ENCODE peak calls at places on chromosomes 4 and X, in eight cellular contexts. One of them, this sample, is unnamed.

GRCh38 chrX:138191998-138192397 is 519.5 kb downstream of the FGF13 start:
- DNase-seq in naive B cell: no peak
- DNase-seq in KBM-7: peak; percentile 11
- DNase-seq in suprapubic skin: no peak
- DNase-seq in RKO: peak; percentile 50
- DNase-seq in activated T-cell treated with anti-CD3 and anti-CD28 coated beads, Interleukin-2, amount 50 U/mL, for 1 hour: no peak
- DNase-seq in hippocampal formation: no peak
- DNase-seq in stimulated activated naive B cell treated with anti-CD40 and anti-IgM and Interleukin-4, amounts not matched to agents 10 μg/mL and 1 μg/mL and 100 μg/mL, for 72 hours: no peak
- DNase-seq in this sample: no peak

GRCh38 chr4:54940996-54941395 is 184.4 kb downstream of the KDR start:
- DNase-seq in KBM-7: no peak
- DNase-seq in hippocampal formation: no peak
- DNase-seq in suprapubic skin: no peak
- DNase-seq in RKO: no peak
- DNase-seq in stimulated activated naive B cell treated with anti-CD40 and anti-IgM and Interleukin-4, amounts not matched to agents 10 μg/mL and 1 μg/mL and 100 μg/mL, for 72 hours: no peak
- DNase-seq in naive B cell: no peak
- DNase-seq in activated T-cell treated with anti-CD3 and anti-CD28 coated beads, Interleukin-2, amount 50 U/mL, for 1 hour: no peak
- DNase-seq in this sample: no peak

GRCh38 chrX:49915352-49916222 is 6.8 kb upstream of the CLCN5 start:
- DNase-seq in hippocampal formation: peak; percentile 54
- DNase-seq in stimulated activated naive B cell treated with anti-CD40 and anti-IgM and Interleukin-4, amounts not matched to agents 10 μg/mL and 1 μg/mL and 100 μg/mL, for 72 hours: peak; percentile 23
- DNase-seq in suprapubic skin: no peak
- DNase-seq in activated T-cell treated with anti-CD3 and anti-CD28 coated beads, Interleukin-2, amount 50 U/mL, for 1 hour: no peak
- DNase-seq in naive B cell: peak; percentile 47
- DNase-seq in KBM-7: peak; percentile 68
- DNase-seq in RKO: peak; percentile 80
- DNase-seq in this sample: peak; percentile 23

GRCh38 chr4:174873931-174874330 is 44.2 kb upstream of the ADAM29 start:
- DNase-seq in activated T-cell treated with anti-CD3 and anti-CD28 coated beads, Interleukin-2, amount 50 U/mL, for 1 hour: no peak
- DNase-seq in KBM-7: peak; percentile 18
- DNase-seq in stimulated activated naive B cell treated with anti-CD40 and anti-IgM and Interleukin-4, amounts not matched to agents 10 μg/mL and 1 μg/mL and 100 μg/mL, for 72 hours: no peak
- DNase-seq in hippocampal formation: no peak
- DNase-seq in naive B cell: no peak
- DNase-seq in suprapubic skin: no peak
- DNase-seq in RKO: peak; percentile 5
- DNase-seq in this sample: no peak

GRCh38 chr4:145812902-145813301 is 125.7 kb downstream of the ZNF827 start:
- DNase-seq in hippocampal formation: no peak
- DNase-seq in KBM-7: no peak
- DNase-seq in stimulated activated naive B cell treated with anti-CD40 and anti-IgM and Interleukin-4, amounts not matched to agents 10 μg/mL and 1 μg/mL and 100 μg/mL, for 72 hours: no peak
- DNase-seq in suprapubic skin: no peak
- DNase-seq in RKO: no peak
- DNase-seq in naive B cell: no peak
- DNase-seq in activated T-cell treated with anti-CD3 and anti-CD28 coated beads, Interleukin-2, amount 50 U/mL, for 1 hour: no peak
- DNase-seq in this sample: peak; percentile 89

GRCh38 chrX:13851996-13852695 is 35.3 kb upstream of the GPM6B start:
- DNase-seq in RKO: peak; percentile 18
- DNase-seq in naive B cell: peak; percentile 18
- DNase-seq in suprapubic skin: no peak
- DNase-seq in hippocampal formation: no peak
- DNase-seq in KBM-7: peak; percentile 10
- DNase-seq in stimulated activated naive B cell treated with anti-CD40 and anti-IgM and Interleukin-4, amounts not matched to agents 10 μg/mL and 1 μg/mL and 100 μg/mL, for 72 hours: no peak
- DNase-seq in activated T-cell treated with anti-CD3 and anti-CD28 coated beads, Interleukin-2, amount 50 U/mL, for 1 hour: no peak
- DNase-seq in this sample: no peak

GRCh38 chrX:134236690-134237362 is at the start of gene CCDC160:
- DNase-seq in suprapubic skin: no peak
- DNase-seq in activated T-cell treated with anti-CD3 and anti-CD28 coated beads, Interleukin-2, amount 50 U/mL, for 1 hour: no peak
- DNase-seq in naive B cell: no peak
- DNase-seq in stimulated activated naive B cell treated with anti-CD40 and anti-IgM and Interleukin-4, amounts not matched to agents 10 μg/mL and 1 μg/mL and 100 μg/mL, for 72 hours: peak; percentile 3
- DNase-seq in RKO: no peak
- DNase-seq in hippocampal formation: no peak
- DNase-seq in KBM-7: peak; percentile 16
- DNase-seq in this sample: no peak

GRCh38 chrX:43002526-43003203 is 224.7 kb upstream of the PPP1R2C start:
- DNase-seq in stimulated activated naive B cell treated with anti-CD40 and anti-IgM and Interleukin-4, amounts not matched to agents 10 μg/mL and 1 μg/mL and 100 μg/mL, for 72 hours: peak; percentile 22
- DNase-seq in activated T-cell treated with anti-CD3 and anti-CD28 coated beads, Interleukin-2, amount 50 U/mL, for 1 hour: no peak
- DNase-seq in RKO: no peak
- DNase-seq in naive B cell: peak; percentile 30
- DNase-seq in suprapubic skin: no peak
- DNase-seq in hippocampal formation: no peak
- DNase-seq in KBM-7: peak; percentile 65
- DNase-seq in this sample: no peak

GRCh38 chr4:142309772-142310171 is 536.3 kb downstream of the INPP4B start:
- DNase-seq in RKO: no peak
- DNase-seq in naive B cell: no peak
- DNase-seq in hippocampal formation: no peak
- DNase-seq in stimulated activated naive B cell treated with anti-CD40 and anti-IgM and Interleukin-4, amounts not matched to agents 10 μg/mL and 1 μg/mL and 100 μg/mL, for 72 hours: no peak
- DNase-seq in suprapubic skin: no peak
- DNase-seq in KBM-7: no peak
- DNase-seq in activated T-cell treated with anti-CD3 and anti-CD28 coated beads, Interleukin-2, amount 50 U/mL, for 1 hour: no peak
- DNase-seq in this sample: no peak

GRCh38 chrX:122113376-122113775 is 1066.0 kb downstream of the GLUD2 start:
- DNase-seq in stimulated activated naive B cell treated with anti-CD40 and anti-IgM and Interleukin-4, amounts not matched to agents 10 μg/mL and 1 μg/mL and 100 μg/mL, for 72 hours: no peak
- DNase-seq in RKO: no peak
- DNase-seq in hippocampal formation: no peak
- DNase-seq in KBM-7: no peak
- DNase-seq in suprapubic skin: no peak
- DNase-seq in naive B cell: no peak
- DNase-seq in activated T-cell treated with anti-CD3 and anti-CD28 coated beads, Interleukin-2, amount 50 U/mL, for 1 hour: no peak
- DNase-seq in this sample: no peak

GRCh38 chr4:2251073-2251794 is 9.3 kb upstream of the HAUS3 start:
- DNase-seq in stimulated activated naive B cell treated with anti-CD40 and anti-IgM and Interleukin-4, amounts not matched to agents 10 μg/mL and 1 μg/mL and 100 μg/mL, for 72 hours: peak; percentile 0
- DNase-seq in KBM-7: no peak
- DNase-seq in activated T-cell treated with anti-CD3 and anti-CD28 coated beads, Interleukin-2, amount 50 U/mL, for 1 hour: no peak
- DNase-seq in naive B cell: no peak
- DNase-seq in RKO: no peak
- DNase-seq in hippocampal formation: no peak
- DNase-seq in suprapubic skin: peak; percentile 59
- DNase-seq in this sample: no peak

GRCh38 chrX:68832101-68832416 is 3.2 kb downstream of the EFNB1 start:
- DNase-seq in activated T-cell treated with anti-CD3 and anti-CD28 coated beads, Interleukin-2, amount 50 U/mL, for 1 hour: peak; percentile 19
- DNase-seq in naive B cell: peak; percentile 16
- DNase-seq in hippocampal formation: no peak
- DNase-seq in suprapubic skin: no peak
- DNase-seq in RKO: peak; percentile 71
- DNase-seq in stimulated activated naive B cell treated with anti-CD40 and anti-IgM and Interleukin-4, amounts not matched to agents 10 μg/mL and 1 μg/mL and 100 μg/mL, for 72 hours: peak; percentile 49
- DNase-seq in KBM-7: peak; percentile 87
- DNase-seq in this sample: peak; percentile 55

GRCh38 chrX:11754958-11755645 is 2.9 kb upstream of the MSL3 start:
- DNase-seq in KBM-7: no peak
- DNase-seq in stimulated activated naive B cell treated with anti-CD40 and anti-IgM and Interleukin-4, amounts not matched to agents 10 μg/mL and 1 μg/mL and 100 μg/mL, for 72 hours: no peak
- DNase-seq in suprapubic skin: no peak
- DNase-seq in hippocampal formation: no peak
- DNase-seq in activated T-cell treated with anti-CD3 and anti-CD28 coated beads, Interleukin-2, amount 50 U/mL, for 1 hour: no peak
- DNase-seq in naive B cell: no peak
- DNase-seq in RKO: no peak
- DNase-seq in this sample: no peak

GRCh38 chr4:155785828-155786227 is 27.0 kb downstream of the GUCY1B1 start:
- DNase-seq in RKO: no peak
- DNase-seq in naive B cell: no peak
- DNase-seq in suprapubic skin: no peak
- DNase-seq in KBM-7: no peak
- DNase-seq in stimulated activated naive B cell treated with anti-CD40 and anti-IgM and Interleukin-4, amounts not matched to agents 10 μg/mL and 1 μg/mL and 100 μg/mL, for 72 hours: no peak
- DNase-seq in activated T-cell treated with anti-CD3 and anti-CD28 coated beads, Interleukin-2, amount 50 U/mL, for 1 hour: no peak
- DNase-seq in hippocampal formation: no peak
- DNase-seq in this sample: no peak

GRCh38 chrX:43644124-43644701 is 11.9 kb upstream of the MAOA start:
- DNase-seq in suprapubic skin: no peak
- DNase-seq in activated T-cell treated with anti-CD3 and anti-CD28 coated beads, Interleukin-2, amount 50 U/mL, for 1 hour: no peak
- DNase-seq in hippocampal formation: no peak
- DNase-seq in naive B cell: no peak
- DNase-seq in RKO: peak; percentile 18
- DNase-seq in KBM-7: peak; percentile 74
- DNase-seq in stimulated activated naive B cell treated with anti-CD40 and anti-IgM and Interleukin-4, amounts not matched to agents 10 μg/mL and 1 μg/mL and 100 μg/mL, for 72 hours: no peak
- DNase-seq in this sample: peak; percentile 78

GRCh38 chr4:2433609-2434350 is 15.0 kb downstream of the CFAP99 start:
- DNase-seq in KBM-7: no peak
- DNase-seq in activated T-cell treated with anti-CD3 and anti-CD28 coated beads, Interleukin-2, amount 50 U/mL, for 1 hour: no peak
- DNase-seq in suprapubic skin: no peak
- DNase-seq in stimulated activated naive B cell treated with anti-CD40 and anti-IgM and Interleukin-4, amounts not matched to agents 10 μg/mL and 1 μg/mL and 100 μg/mL, for 72 hours: no peak
- DNase-seq in RKO: no peak
- DNase-seq in hippocampal formation: no peak
- DNase-seq in naive B cell: no peak
- DNase-seq in this sample: no peak

GRCh38 chr4:150080875-150081274 is 2.6 kb downstream of the DCLK2 start:
- DNase-seq in hippocampal formation: no peak
- DNase-seq in stimulated activated naive B cell treated with anti-CD40 and anti-IgM and Interleukin-4, amounts not matched to agents 10 μg/mL and 1 μg/mL and 100 μg/mL, for 72 hours: no peak
- DNase-seq in suprapubic skin: no peak
- DNase-seq in RKO: no peak
- DNase-seq in activated T-cell treated with anti-CD3 and anti-CD28 coated beads, Interleukin-2, amount 50 U/mL, for 1 hour: no peak
- DNase-seq in KBM-7: no peak
- DNase-seq in naive B cell: no peak
- DNase-seq in this sample: no peak